ENCODE peak calls at places on chromosome 1, in six cellular contexts. G is iPS-NIHi11, Z is NCI-H345, R is T-helper 2 cell, F is ovary, W is non-pigmented ciliary epithelial cell. Q is an unnamed sample.

GRCh38 chr1:103180660-103181059 is 72.3 kb upstream of the COL11A1 start:
- DNase-seq in G (no peak), Z (no peak), R (no peak), F (no peak), W (peak; percentile 73), Q (peak; percentile 55)

GRCh38 chr1:89670168-89670567 is 37.2 kb downstream of the LRRC8C start:
- DNase-seq in G (no peak), Z (no peak), R (no peak), F (no peak), W (no peak), Q (no peak)

GRCh38 chr1:8836228-8836627 is 18.8 kb upstream of the RERE start:
- DNase-seq in G (no peak), Z (no peak), R (no peak), F (no peak), W (no peak), Q (no peak)

GRCh38 chr1:20887269-20887668 is 100.2 kb upstream of the HP1BP3 start:
- DNase-seq in G (no peak), Z (no peak), R (no peak), F (no peak), W (no peak), Q (no peak)

GRCh38 chr1:20587639-20588017 is 1.3 kb upstream of the CDA start:
- DNase-seq in G (no peak), Z (no peak), R (no peak), F (no peak), W (no peak), Q (no peak)

GRCh38 chr1:53606197-53607095 is 132.5 kb downstream of the GLIS1 start:
- DNase-seq in G (peak; percentile 61), Z (no peak), R (no peak), F (no peak), W (no peak), Q (no peak)

GRCh38 chr1:52072291-52072690 is 16.2 kb downstream of the BTF3L4 start:
- DNase-seq in G (no peak), Z (no peak), R (no peak), F (no peak), W (no peak), Q (no peak)

GRCh38 chr1:151713874-151714273 is 2.7 kb downstream of the CELF3 start:
- DNase-seq in G (no peak), Z (no peak), R (no peak), F (no peak), W (no peak), Q (no peak)